ENCODE peak calls at places on chromosomes 3 and 15, in five cellular contexts. N, G, R, A and B are unnamed samples.

GRCh38 chr3:183662099-183662498 is 26.7 kb downstream of the KLHL24 start:
- DNase-seq in A (no peak), G (no peak), R (no peak), N (no peak), B (no peak)

GRCh38 chr3:183106635-183107034 is 7.3 kb upstream of the MCCC1 start:
- DNase-seq in N (no peak), A (no peak), G (no peak), R (no peak), B (no peak)

GRCh38 chr3:135690664-135691063 is 274.9 kb upstream of the PPP2R3A start:
- DNase-seq in R (no peak), A (no peak), N (no peak), G (no peak), B (no peak)

GRCh38 chr3:141454055-141454454 is 32.8 kb upstream of the RASA2 start:
- DNase-seq in G (no peak), A (no peak), R (no peak), N (no peak), B (no peak)

GRCh38 chr15:77546050-77546501 is 86.6 kb downstream of the LINGO1 start:
- DNase-seq in N (no peak), A (no peak), R (no peak), G (peak; percentile 70), B (no peak)

GRCh38 chr3:150217691-150218090 is 190.4 kb upstream of the TSC22D2 start:
- DNase-seq in N (no peak), R (no peak), A (no peak), G (no peak), B (no peak)

GRCh38 chr3:142239421-142239820 is 14.0 kb upstream of the GK5 start:
- DNase-seq in A (no peak), G (no peak), R (no peak), N (no peak), B (no peak)

GRCh38 chr15:76163429-76164020 is 103.7 kb downstream of the TMEM266 start:
- DNase-seq in G (peak; percentile 51), N (no peak), A (peak; percentile 79), R (no peak), B (no peak)

GRCh38 chr3:100480111-100480510 is 12.3 kb upstream of the TMEM45A start:
- DNase-seq in G (no peak), N (no peak), A (no peak), R (no peak), B (no peak)

GRCh38 chr3:12025584-12025983 is 21.4 kb downstream of the SYN2 start:
- DNase-seq in R (no peak), A (no peak), G (no peak), N (no peak), B (no peak)

GRCh38 chr15:93035092-93035915 is 53.7 kb downstream of the RGMA start:
- DNase-seq in N (no peak), R (peak; percentile 16), A (no peak), G (no peak), B (no peak)

GRCh38 chr3:177883957-177884356 is 652.3 kb upstream of the KCNMB2 start:
- DNase-seq in R (no peak), A (no peak), N (no peak), G (no peak), B (no peak)